ENCODE peak calls at places on chromosome 12, in six cellular contexts. H is right lobe of liver, U is WERI-Rb-1, X is Calu3, D is epithelial cell of esophagus, G is AG04450. W is an unnamed sample.

GRCh38 chr12:9669534-9669933 is at the start of gene CLEC2D:
- DNase-seq in H (no peak), U (no peak), X (no peak), D (no peak), G (no peak), W (no peak)

GRCh38 chr12:129423041-129423580 is 480.7 kb downstream of the TMEM132D start:
- DNase-seq in H (no peak), U (no peak), X (no peak), D (no peak), G (no peak), W (no peak)

GRCh38 chr12:131202592-131203378 is 249.1 kb downstream of the ADGRD1 start:
- DNase-seq in H (no peak), U (no peak), X (no peak), D (no peak), G (no peak), W (no peak)

GRCh38 chr12:9632766-9633165 is 25.1 kb upstream of the KLRB1 start:
- DNase-seq in H (no peak), U (no peak), X (no peak), D (no peak), G (no peak), W (no peak)

GRCh38 chr12:83826112-83826511 is 1086.5 kb downstream of the SLC6A15 start:
- DNase-seq in H (no peak), U (peak; percentile 72), X (peak; percentile 65), D (peak; percentile 68), G (no peak), W (peak; percentile 40)

GRCh38 chr12:100127766-100128508 is 14.7 kb downstream of the BLTP3B start:
- DNase-seq in H (no peak), U (no peak), X (no peak), D (peak; percentile 77), G (peak; percentile 38), W (peak; percentile 90)

GRCh38 chr12:51126297-51126696 is 42.9 kb upstream of the CSRNP2 start:
- DNase-seq in H (no peak), U (no peak), X (no peak), D (no peak), G (no peak), W (no peak)

GRCh38 chr12:33012226-33012625 is 115.6 kb upstream of the PKP2 start:
- DNase-seq in H (no peak), U (no peak), X (peak; percentile 48), D (peak; percentile 83), G (no peak), W (no peak)

GRCh38 chr12:113413488-113413939 is 8.7 kb upstream of the SDSL start:
- DNase-seq in H (peak; percentile 95), U (no peak), X (no peak), D (peak; percentile 30), G (no peak), W (peak; percentile 32)

W was measured in mesenchymal stem cell.